ENCODE peak calls at places on chromosomes 6 and 20, in nine cellular contexts. One of them, this sample, is unnamed.

GRCh38 chr20:39935921-39936320 is 753.1 kb downstream of the MAFB start:
- DNase-seq in KBM-7: no peak
- DNase-seq in kidney: no peak
- DNase-seq in body of pancreas: no peak
- DNase-seq in mesothelial cell of epicardium: no peak
- DNase-seq in GM19239: no peak
- DNase-seq in sciatic nerve: no peak
- DNase-seq in heart left ventricle: no peak
- DNase-seq in tibial artery: no peak
- DNase-seq in this sample: no peak

GRCh38 chr6:5513393-5513792 is 252.1 kb downstream of the FARS2 start:
- DNase-seq in KBM-7: no peak
- DNase-seq in kidney: no peak
- DNase-seq in body of pancreas: no peak
- DNase-seq in mesothelial cell of epicardium: no peak
- DNase-seq in GM19239: no peak
- DNase-seq in sciatic nerve: no peak
- DNase-seq in heart left ventricle: no peak
- DNase-seq in tibial artery: no peak
- DNase-seq in this sample: no peak

GRCh38 chr20:35627121-35627520 is 11.5 kb downstream of the SPAG4 start:
- DNase-seq in KBM-7: no peak
- DNase-seq in kidney: no peak
- DNase-seq in body of pancreas: no peak
- DNase-seq in mesothelial cell of epicardium: no peak
- DNase-seq in GM19239: no peak
- DNase-seq in sciatic nerve: peak; percentile 21
- DNase-seq in heart left ventricle: no peak
- DNase-seq in tibial artery: no peak
- DNase-seq in this sample: no peak

GRCh38 chr6:52877168-52877567 is 32.3 kb downstream of the GSTA3 start:
- DNase-seq in KBM-7: peak; percentile 10
- DNase-seq in kidney: no peak
- DNase-seq in body of pancreas: no peak
- DNase-seq in mesothelial cell of epicardium: no peak
- DNase-seq in GM19239: no peak
- DNase-seq in sciatic nerve: no peak
- DNase-seq in heart left ventricle: no peak
- DNase-seq in tibial artery: no peak
- DNase-seq in this sample: no peak

GRCh38 chr6:4316867-4317400 is 181.6 kb upstream of the ECI2 start:
- DNase-seq in KBM-7: peak; percentile 88
- DNase-seq in kidney: peak; percentile 80
- DNase-seq in body of pancreas: peak; percentile 53
- DNase-seq in mesothelial cell of epicardium: no peak
- DNase-seq in GM19239: no peak
- DNase-seq in sciatic nerve: no peak
- DNase-seq in heart left ventricle: peak; percentile 68
- DNase-seq in tibial artery: peak; percentile 72
- DNase-seq in this sample: no peak

GRCh38 chr6:42043787-42044475 is 6.4 kb upstream of the TAF8 start:
- DNase-seq in KBM-7: peak; percentile 92
- DNase-seq in kidney: peak; percentile 94
- DNase-seq in body of pancreas: peak; percentile 85
- DNase-seq in mesothelial cell of epicardium: peak; percentile 77
- DNase-seq in GM19239: peak; percentile 76
- DNase-seq in sciatic nerve: peak; percentile 96
- DNase-seq in heart left ventricle: peak; percentile 88
- DNase-seq in tibial artery: peak; percentile 90
- DNase-seq in this sample: peak; percentile 83

GRCh38 chr6:143964667-143965066 is 43.4 kb downstream of the PLAGL1 start:
- DNase-seq in KBM-7: peak; percentile 13
- DNase-seq in kidney: no peak
- DNase-seq in body of pancreas: no peak
- DNase-seq in mesothelial cell of epicardium: no peak
- DNase-seq in GM19239: no peak
- DNase-seq in sciatic nerve: no peak
- DNase-seq in heart left ventricle: no peak
- DNase-seq in tibial artery: no peak
- DNase-seq in this sample: no peak

GRCh38 chr6:35370124-35370741 is 27.9 kb downstream of the PPARD start:
- DNase-seq in KBM-7: peak; percentile 91
- DNase-seq in kidney: peak; percentile 87
- DNase-seq in body of pancreas: peak; percentile 26
- DNase-seq in mesothelial cell of epicardium: no peak
- DNase-seq in GM19239: peak; percentile 55
- DNase-seq in sciatic nerve: peak; percentile 74
- DNase-seq in heart left ventricle: peak; percentile 78
- DNase-seq in tibial artery: peak; percentile 91
- DNase-seq in this sample: peak; percentile 60

GRCh38 chr6:705047-705446 is 12.1 kb upstream of the EXOC2 start:
- DNase-seq in KBM-7: no peak
- DNase-seq in kidney: no peak
- DNase-seq in body of pancreas: no peak
- DNase-seq in mesothelial cell of epicardium: no peak
- DNase-seq in GM19239: no peak
- DNase-seq in sciatic nerve: no peak
- DNase-seq in heart left ventricle: no peak
- DNase-seq in tibial artery: no peak
- DNase-seq in this sample: no peak

GRCh38 chr20:64077876-64078551 is 1.3 kb downstream of the RGS19 start:
- DNase-seq in KBM-7: peak; percentile 67
- DNase-seq in kidney: no peak
- DNase-seq in body of pancreas: no peak
- DNase-seq in mesothelial cell of epicardium: no peak
- DNase-seq in GM19239: no peak
- DNase-seq in sciatic nerve: no peak
- DNase-seq in heart left ventricle: no peak
- DNase-seq in tibial artery: no peak
- DNase-seq in this sample: no peak

GRCh38 chr6:139926711-139927110 is 552.3 kb upstream of the CITED2 start:
- DNase-seq in KBM-7: no peak
- DNase-seq in kidney: no peak
- DNase-seq in body of pancreas: no peak
- DNase-seq in mesothelial cell of epicardium: no peak
- DNase-seq in GM19239: no peak
- DNase-seq in sciatic nerve: no peak
- DNase-seq in heart left ventricle: no peak
- DNase-seq in tibial artery: no peak
- DNase-seq in this sample: no peak

GRCh38 chr6:168388641-168389633 is 52.0 kb upstream of the SMOC2 start:
- DNase-seq in KBM-7: no peak
- DNase-seq in kidney: peak; percentile 70
- DNase-seq in body of pancreas: peak; percentile 71
- DNase-seq in mesothelial cell of epicardium: no peak
- DNase-seq in GM19239: no peak
- DNase-seq in sciatic nerve: no peak
- DNase-seq in heart left ventricle: no peak
- DNase-seq in tibial artery: peak; percentile 47
- DNase-seq in this sample: no peak

GRCh38 chr20:30500829-30501440 is 756.5 kb upstream of the DEFB115 start:
- DNase-seq in KBM-7: no peak
- DNase-seq in kidney: no peak
- DNase-seq in body of pancreas: no peak
- DNase-seq in mesothelial cell of epicardium: no peak
- DNase-seq in GM19239: no peak
- DNase-seq in sciatic nerve: no peak
- DNase-seq in heart left ventricle: no peak
- DNase-seq in tibial artery: no peak
- DNase-seq in this sample: no peak

GRCh38 chr6:160030103-160030502 is 61.2 kb downstream of the IGF2R start:
- DNase-seq in KBM-7: no peak
- DNase-seq in kidney: peak; percentile 94
- DNase-seq in body of pancreas: peak; percentile 86
- DNase-seq in mesothelial cell of epicardium: peak; percentile 68
- DNase-seq in GM19239: no peak
- DNase-seq in sciatic nerve: peak; percentile 92
- DNase-seq in heart left ventricle: peak; percentile 91
- DNase-seq in tibial artery: peak; percentile 91
- DNase-seq in this sample: no peak

GRCh38 chr6:169253341-169253740 is 305 bp downstream of the THBS2 start:
- DNase-seq in KBM-7: no peak
- DNase-seq in kidney: no peak
- DNase-seq in body of pancreas: no peak
- DNase-seq in mesothelial cell of epicardium: no peak
- DNase-seq in GM19239: no peak
- DNase-seq in sciatic nerve: no peak
- DNase-seq in heart left ventricle: peak; percentile 14
- DNase-seq in tibial artery: no peak
- DNase-seq in this sample: no peak

GRCh38 chr6:10951675-10952282 is 64.9 kb downstream of the SYCP2L start:
- DNase-seq in KBM-7: peak; percentile 42
- DNase-seq in kidney: no peak
- DNase-seq in body of pancreas: no peak
- DNase-seq in mesothelial cell of epicardium: no peak
- DNase-seq in GM19239: no peak
- DNase-seq in sciatic nerve: no peak
- DNase-seq in heart left ventricle: no peak
- DNase-seq in tibial artery: no peak
- DNase-seq in this sample: peak; percentile 37

GRCh38 chr6:37168809-37169457 is 1.0 kb upstream of the PIM1 start:
- DNase-seq in KBM-7: peak; percentile 50
- DNase-seq in kidney: no peak
- DNase-seq in body of pancreas: no peak
- DNase-seq in mesothelial cell of epicardium: no peak
- DNase-seq in GM19239: no peak
- DNase-seq in sciatic nerve: no peak
- DNase-seq in heart left ventricle: no peak
- DNase-seq in tibial artery: no peak
- DNase-seq in this sample: peak; percentile 27

GRCh38 chr20:61170521-61170920 is 81.5 kb upstream of the CDH4 start:
- DNase-seq in KBM-7: no peak
- DNase-seq in kidney: no peak
- DNase-seq in body of pancreas: no peak
- DNase-seq in mesothelial cell of epicardium: no peak
- DNase-seq in GM19239: no peak
- DNase-seq in sciatic nerve: no peak
- DNase-seq in heart left ventricle: no peak
- DNase-seq in tibial artery: no peak
- DNase-seq in this sample: no peak

GRCh38 chr20:9583151-9583550 is 68.8 kb downstream of the LAMP5 start:
- DNase-seq in KBM-7: no peak
- DNase-seq in kidney: no peak
- DNase-seq in body of pancreas: no peak
- DNase-seq in mesothelial cell of epicardium: no peak
- DNase-seq in GM19239: no peak
- DNase-seq in sciatic nerve: no peak
- DNase-seq in heart left ventricle: no peak
- DNase-seq in tibial artery: no peak
- DNase-seq in this sample: no peak

GRCh38 chr6:113879186-113880096 is 22.3 kb downstream of the MARCKS start:
- DNase-seq in KBM-7: peak; percentile 81
- DNase-seq in kidney: no peak
- DNase-seq in body of pancreas: peak; percentile 72
- DNase-seq in mesothelial cell of epicardium: no peak
- DNase-seq in GM19239: peak; percentile 22
- DNase-seq in sciatic nerve: no peak
- DNase-seq in heart left ventricle: peak; percentile 46
- DNase-seq in tibial artery: no peak
- DNase-seq in this sample: peak; percentile 52

GRCh38 chr20:52981051-52981450 is 8.9 kb downstream of the TSHZ2 start:
- DNase-seq in KBM-7: no peak
- DNase-seq in kidney: no peak
- DNase-seq in body of pancreas: no peak
- DNase-seq in mesothelial cell of epicardium: no peak
- DNase-seq in GM19239: no peak
- DNase-seq in sciatic nerve: no peak
- DNase-seq in heart left ventricle: no peak
- DNase-seq in tibial artery: no peak
- DNase-seq in this sample: no peak

GRCh38 chr6:129994410-129994809 is 24.0 kb upstream of the L3MBTL3 start:
- DNase-seq in KBM-7: no peak
- DNase-seq in kidney: no peak
- DNase-seq in body of pancreas: no peak
- DNase-seq in mesothelial cell of epicardium: no peak
- DNase-seq in GM19239: no peak
- DNase-seq in sciatic nerve: no peak
- DNase-seq in heart left ventricle: no peak
- DNase-seq in tibial artery: no peak
- DNase-seq in this sample: no peak

GRCh38 chr20:4026093-4026601 is 10.8 kb upstream of the RNF24 start:
- DNase-seq in KBM-7: peak; percentile 61
- DNase-seq in kidney: no peak
- DNase-seq in body of pancreas: no peak
- DNase-seq in mesothelial cell of epicardium: no peak
- DNase-seq in GM19239: no peak
- DNase-seq in sciatic nerve: no peak
- DNase-seq in heart left ventricle: no peak
- DNase-seq in tibial artery: no peak
- DNase-seq in this sample: no peak

GRCh38 chr6:219641-220198 is 72.6 kb upstream of the DUSP22 start:
- DNase-seq in KBM-7: peak; percentile 86
- DNase-seq in kidney: no peak
- DNase-seq in body of pancreas: peak; percentile 25
- DNase-seq in mesothelial cell of epicardium: no peak
- DNase-seq in GM19239: no peak
- DNase-seq in sciatic nerve: peak; percentile 80
- DNase-seq in heart left ventricle: peak; percentile 77
- DNase-seq in tibial artery: peak; percentile 79
- DNase-seq in this sample: no peak

GRCh38 chr6:151614630-151615029 is 120.8 kb downstream of the CCDC170 start:
- DNase-seq in KBM-7: no peak
- DNase-seq in kidney: no peak
- DNase-seq in body of pancreas: no peak
- DNase-seq in mesothelial cell of epicardium: no peak
- DNase-seq in GM19239: no peak
- DNase-seq in sciatic nerve: no peak
- DNase-seq in heart left ventricle: no peak
- DNase-seq in tibial artery: no peak
- DNase-seq in this sample: no peak

GRCh38 chr6:117536317-117536716 is 53.8 kb downstream of the DCBLD1 start:
- DNase-seq in KBM-7: no peak
- DNase-seq in kidney: no peak
- DNase-seq in body of pancreas: no peak
- DNase-seq in mesothelial cell of epicardium: no peak
- DNase-seq in GM19239: no peak
- DNase-seq in sciatic nerve: no peak
- DNase-seq in heart left ventricle: no peak
- DNase-seq in tibial artery: no peak
- DNase-seq in this sample: no peak

GRCh38 chr20:23289249-23289648 is 61.3 kb upstream of the NXT1 start:
- DNase-seq in KBM-7: no peak
- DNase-seq in kidney: no peak
- DNase-seq in body of pancreas: no peak
- DNase-seq in mesothelial cell of epicardium: no peak
- DNase-seq in GM19239: no peak
- DNase-seq in sciatic nerve: no peak
- DNase-seq in heart left ventricle: no peak
- DNase-seq in tibial artery: peak; percentile 38
- DNase-seq in this sample: no peak

GRCh38 chr20:62536731-62537401 is 61.1 kb upstream of the GATA5 start:
- DNase-seq in KBM-7: no peak
- DNase-seq in kidney: no peak
- DNase-seq in body of pancreas: no peak
- DNase-seq in mesothelial cell of epicardium: no peak
- DNase-seq in GM19239: no peak
- DNase-seq in sciatic nerve: no peak
- DNase-seq in heart left ventricle: peak; percentile 80
- DNase-seq in tibial artery: peak; percentile 73
- DNase-seq in this sample: no peak

GRCh38 chr6:46419576-46420002 is 71.7 kb downstream of the RCAN2 start:
- DNase-seq in KBM-7: peak; percentile 56
- DNase-seq in kidney: no peak
- DNase-seq in body of pancreas: peak; percentile 78
- DNase-seq in mesothelial cell of epicardium: no peak
- DNase-seq in GM19239: no peak
- DNase-seq in sciatic nerve: peak; percentile 79
- DNase-seq in heart left ventricle: peak; percentile 41
- DNase-seq in tibial artery: peak; percentile 76
- DNase-seq in this sample: peak; percentile 32

GRCh38 chr20:17885544-17885943 is 83.0 kb downstream of the SNX5 start:
- DNase-seq in KBM-7: peak; percentile 62
- DNase-seq in kidney: no peak
- DNase-seq in body of pancreas: no peak
- DNase-seq in mesothelial cell of epicardium: no peak
- DNase-seq in GM19239: no peak
- DNase-seq in sciatic nerve: no peak
- DNase-seq in heart left ventricle: peak; percentile 66
- DNase-seq in tibial artery: peak; percentile 64
- DNase-seq in this sample: no peak

GRCh38 chr6:112348891-112349736 is 2.0 kb downstream of the RFPL4B start:
- DNase-seq in KBM-7: no peak
- DNase-seq in kidney: no peak
- DNase-seq in body of pancreas: no peak
- DNase-seq in mesothelial cell of epicardium: no peak
- DNase-seq in GM19239: no peak
- DNase-seq in sciatic nerve: no peak
- DNase-seq in heart left ventricle: no peak
- DNase-seq in tibial artery: no peak
- DNase-seq in this sample: no peak